ENCODE peak calls at places on chromosomes 6 and 20, in four cellular contexts. One of them, this sample, is unnamed.

GRCh38 chr20:41425180-41425884 is 58.7 kb upstream of the EMILIN3 start:
- DNase-seq in esophagus squamous epithelium: no peak
- DNase-seq in RWPE2: peak
- DNase-seq in Calu3: no peak
- DNase-seq in this sample: no peak

GRCh38 chr20:60976139-60976538 is 275.9 kb upstream of the CDH4 start:
- DNase-seq in RWPE2: peak
- DNase-seq in esophagus squamous epithelium: no peak
- DNase-seq in Calu3: no peak
- DNase-seq in this sample: no peak

GRCh38 chr6:34514593-34515472 is 41.3 kb downstream of the SPDEF start:
- DNase-seq in RWPE2: peak
- DNase-seq in esophagus squamous epithelium: no peak
- DNase-seq in Calu3: no peak
- DNase-seq in this sample: peak

GRCh38 chr6:74657033-74657432 is 548.8 kb downstream of the COL12A1 start:
- DNase-seq in Calu3: no peak
- DNase-seq in esophagus squamous epithelium: no peak
- DNase-seq in RWPE2: no peak
- DNase-seq in this sample: no peak

GRCh38 chr6:42846505-42846904 is 32.9 kb upstream of the RPL7L1 start:
- DNase-seq in esophagus squamous epithelium: no peak
- DNase-seq in RWPE2: no peak
- DNase-seq in Calu3: no peak
- DNase-seq in this sample: no peak

GRCh38 chr6:3340358-3340798 is 81.6 kb downstream of the PSMG4 start:
- DNase-seq in esophagus squamous epithelium: no peak
- DNase-seq in Calu3: no peak
- DNase-seq in RWPE2: no peak
- DNase-seq in this sample: no peak

GRCh38 chr20:53942121-53942816 is 128.1 kb downstream of the BCAS1 start:
- DNase-seq in esophagus squamous epithelium: no peak
- DNase-seq in RWPE2: no peak
- DNase-seq in Calu3: peak
- DNase-seq in this sample: no peak

GRCh38 chr20:44084891-44085290 is 102.1 kb downstream of the JPH2 start:
- DNase-seq in esophagus squamous epithelium: no peak
- DNase-seq in RWPE2: peak
- DNase-seq in Calu3: no peak
- DNase-seq in this sample: no peak

GRCh38 chr20:45946149-45946970 is 11.9 kb downstream of the PCIF1 start:
- DNase-seq in RWPE2: peak
- DNase-seq in Calu3: no peak
- DNase-seq in esophagus squamous epithelium: no peak
- DNase-seq in this sample: no peak

GRCh38 chr6:109036588-109037320 is 57.9 kb downstream of the SESN1 start:
- DNase-seq in Calu3: no peak
- DNase-seq in RWPE2: no peak
- DNase-seq in esophagus squamous epithelium: no peak
- DNase-seq in this sample: no peak

GRCh38 chr6:110323004-110323657 is 35.0 kb downstream of the METTL24 start:
- DNase-seq in RWPE2: no peak
- DNase-seq in esophagus squamous epithelium: no peak
- DNase-seq in Calu3: no peak
- DNase-seq in this sample: no peak

GRCh38 chr6:159107451-159108260 is 61.5 kb upstream of the FNDC1 start:
- DNase-seq in Calu3: no peak
- DNase-seq in RWPE2: no peak
- DNase-seq in esophagus squamous epithelium: no peak
- DNase-seq in this sample: no peak

GRCh38 chr6:101454106-101454676 is 60.7 kb downstream of the GRIK2 start:
- DNase-seq in Calu3: no peak
- DNase-seq in RWPE2: no peak
- DNase-seq in esophagus squamous epithelium: no peak
- DNase-seq in this sample: no peak

GRCh38 chr20:9068232-9068781 is 580 bp upstream of the PLCB4 start:
- DNase-seq in Calu3: peak
- DNase-seq in RWPE2: peak
- DNase-seq in esophagus squamous epithelium: no peak
- DNase-seq in this sample: peak

GRCh38 chr20:63495771-63496403 is 3.0 kb downstream of the EEF1A2 start:
- DNase-seq in RWPE2: no peak
- DNase-seq in esophagus squamous epithelium: no peak
- DNase-seq in Calu3: peak
- DNase-seq in this sample: peak